ENCODE peak calls at places on chromosomes 2 and 18, in nine cellular contexts. O, J, G, E, Y, U, W, A and I are unnamed samples.
A peak's percentile ranks its signal among the peaks of the same experiment; 100 is the strongest.

GRCh38 chr18:2316082-2316481 is 255.2 kb downstream of the METTL4 start:
- DNase-seq in Y (no peak), E (no peak), J (no peak), U (no peak), O (no peak), W (no peak), G (no peak), A (no peak), I (no peak)

GRCh38 chr2:31980674-31981356 is 30.0 kb downstream of the MEMO1 start:
- DNase-seq in Y (no peak), W (no peak), U (no peak), J (peak; percentile 49), A (peak; percentile 68), G (no peak), O (no peak), E (peak; percentile 38), I (no peak)

GRCh38 chr2:97354576-97354975 is 235.1 kb downstream of the ANKRD36B start:
- DNase-seq in O (no peak), E (no peak), A (no peak), Y (no peak), G (no peak), J (no peak), U (no peak), W (no peak), I (no peak)

GRCh38 chr2:64374686-64375085 is 79.3 kb upstream of the LGALSL start:
- DNase-seq in O (no peak), U (no peak), Y (no peak), G (peak; percentile 56), A (no peak), E (no peak), W (peak; percentile 24), J (no peak), I (no peak)

GRCh38 chr2:149797030-149797429 is 209.5 kb upstream of the MMADHC start:
- DNase-seq in O (no peak), Y (no peak), A (no peak), W (no peak), U (no peak), J (no peak), E (no peak), G (no peak), I (no peak)

GRCh38 chr18:61127714-61128485 is 205.3 kb upstream of the CDH20 start:
- DNase-seq in U (no peak), W (no peak), G (no peak), E (no peak), A (no peak), O (no peak), J (no peak), Y (no peak), I (no peak)

GRCh38 chr2:120831106-120831505 is 95.4 kb downstream of the GLI2 start:
- DNase-seq in G (no peak), W (no peak), J (no peak), E (no peak), O (no peak), U (no peak), A (no peak), Y (no peak), I (no peak)

GRCh38 chr2:8822218-8822617 is 15.2 kb downstream of the KIDINS220 start:
- DNase-seq in W (no peak), Y (no peak), G (no peak), J (no peak), O (no peak), E (no peak), U (peak; percentile 59), A (peak; percentile 33), I (peak; percentile 24)

GRCh38 chr2:8636041-8636491 is 45.8 kb upstream of the ID2 start:
- DNase-seq in U (no peak), O (no peak), E (no peak), W (no peak), G (no peak), J (no peak), Y (no peak), A (peak; percentile 36), I (no peak)

GRCh38 chr18:56823986-56824385 is 172.8 kb downstream of the WDR7 start:
- DNase-seq in E (no peak), G (no peak), W (no peak), A (no peak), J (no peak), U (no peak), O (no peak), Y (no peak), I (no peak)

GRCh38 chr2:72949045-72949444 is 31.7 kb downstream of the EMX1 start:
- DNase-seq in A (no peak), G (no peak), Y (no peak), E (no peak), W (no peak), U (no peak), J (no peak), O (no peak), I (no peak)

GRCh38 chr18:57434536-57435494 is at the start of gene ONECUT2:
- DNase-seq in E (peak; percentile 97), W (peak; percentile 91), J (peak; percentile 81), A (peak; percentile 85), G (peak; percentile 95), O (peak; percentile 59), U (peak; percentile 53), Y (no peak), I (peak; percentile 88)

GRCh38 chr2:19046986-19047780 is 311.2 kb downstream of the OSR1 start:
- DNase-seq in A (peak; percentile 69), E (no peak), J (peak; percentile 58), Y (no peak), O (no peak), W (peak; percentile 61), U (peak; percentile 70), G (no peak), I (no peak)

GRCh38 chr2:105795575-105795934 is 50.8 kb downstream of the NCK2 start:
- DNase-seq in A (no peak), O (no peak), U (no peak), W (no peak), J (no peak), E (no peak), Y (no peak), G (no peak), I (no peak)

GRCh38 chr2:54074636-54075341 is 40.6 kb upstream of the ACYP2 start:
- DNase-seq in W (no peak), U (no peak), J (no peak), O (no peak), A (peak; percentile 22), E (no peak), G (no peak), Y (no peak), I (no peak)

GRCh38 chr2:211035548-211036185 is 479.3 kb downstream of the CPS1 start:
- DNase-seq in G (no peak), A (peak; percentile 4), O (no peak), U (no peak), E (peak; percentile 38), Y (no peak), J (no peak), W (peak; percentile 5), I (peak; percentile 19)

GRCh38 chr2:172395503-172395902 is 31.9 kb upstream of the ITGA6 start:
- DNase-seq in E (no peak), W (peak; percentile 50), O (no peak), G (peak; percentile 34), A (peak; percentile 43), J (no peak), U (no peak), Y (no peak), I (no peak)

GRCh38 chr18:59052965-59053960 is 86.4 kb upstream of the SEC11C start:
- DNase-seq in U (no peak), E (no peak), J (no peak), W (no peak), A (no peak), G (no peak), Y (no peak), O (no peak), I (peak; percentile 6)

DNA sequence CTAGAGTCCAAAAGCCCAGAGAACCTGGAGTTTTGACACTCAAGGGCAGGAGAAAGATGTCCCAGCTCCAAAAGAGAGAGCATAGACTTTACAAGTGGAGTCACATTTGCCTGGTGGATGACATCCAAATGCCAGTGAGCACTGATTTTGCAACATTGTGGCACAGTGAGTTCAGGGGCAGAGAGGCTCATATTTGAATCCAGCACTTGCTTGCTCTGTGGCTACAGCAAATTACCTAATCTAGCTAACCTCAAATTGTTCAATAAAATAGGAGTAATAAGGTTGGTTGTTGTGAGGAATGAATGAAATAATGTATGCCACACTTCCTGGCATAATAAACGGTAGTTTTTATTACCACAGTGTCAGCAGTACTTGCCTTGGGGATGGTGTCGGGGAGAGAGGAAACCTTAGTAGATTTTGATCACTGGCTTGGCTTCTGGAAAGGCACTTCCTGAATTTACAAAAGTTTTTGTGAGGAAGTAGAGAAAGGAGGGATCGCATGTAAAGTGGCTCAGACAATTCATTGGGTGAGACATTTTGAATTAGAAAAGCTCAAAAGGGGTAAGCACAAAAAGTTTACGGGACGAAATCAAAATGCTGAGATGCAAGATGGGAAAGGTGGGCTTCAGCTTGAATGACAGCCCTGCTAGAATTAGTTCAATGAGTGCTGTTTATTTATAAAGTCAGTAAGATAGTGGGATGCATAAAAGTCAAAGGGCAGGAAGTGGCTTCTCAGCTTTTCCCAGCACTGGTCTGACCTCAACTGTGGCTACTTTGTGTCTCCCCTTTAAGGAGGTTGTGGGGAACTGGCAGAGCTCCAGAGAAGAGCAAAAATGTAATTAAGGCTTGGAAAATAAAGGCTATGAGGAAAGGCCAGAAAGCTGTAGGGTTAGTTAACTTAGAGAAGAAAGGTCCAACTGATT is 69.3 kb upstream of the CD28 start:
- DNase-seq in A (no peak), W (no peak), O (no peak), E (no peak), U (peak; percentile 58), J (no peak), Y (no peak), G (peak; percentile 34), I (no peak)
- TF ChIP-seq CTCF in A (no peak), W (no peak), O (no peak), E (no peak), U (no peak), J (no peak), Y (no peak), G (no peak), I (no peak)

GRCh38 chr18:27723168-27723567 is 453.8 kb downstream of the CDH2 start:
- DNase-seq in J (no peak), Y (no peak), E (no peak), O (no peak), A (no peak), U (no peak), G (no peak), W (no peak), I (no peak)
- H3K4me3 ChIP-seq in J (no peak overlapping the region), Y (no peak overlapping the region), E (no peak overlapping the region), O (no peak overlapping the region), A (no peak overlapping the region), U (no peak overlapping the region), G (no peak overlapping the region), W (no peak overlapping the region), I (no peak overlapping the region)

GRCh38 chr2:100623033-100623715 is 60.4 kb downstream of the PDCL3 start:
- DNase-seq in G (no peak), U (no peak), W (no peak), A (no peak), O (no peak), J (no peak), E (no peak), Y (no peak), I (no peak)
- H3K27me3 ChIP-seq in G (no peaks in the 10 kb centered on the region), U (no peaks in the 10 kb centered on the region), W (no peaks in the 10 kb centered on the region), A (peaks cover 57% of the 10 kb centered on the region), O (no peaks in the 10 kb centered on the region), J (peaks cover 2% of the 10 kb centered on the region), E (peaks cover 5% of the 10 kb centered on the region), Y (no peaks in the 10 kb centered on the region), I (no peaks in the 10 kb centered on the region)

DNA sequence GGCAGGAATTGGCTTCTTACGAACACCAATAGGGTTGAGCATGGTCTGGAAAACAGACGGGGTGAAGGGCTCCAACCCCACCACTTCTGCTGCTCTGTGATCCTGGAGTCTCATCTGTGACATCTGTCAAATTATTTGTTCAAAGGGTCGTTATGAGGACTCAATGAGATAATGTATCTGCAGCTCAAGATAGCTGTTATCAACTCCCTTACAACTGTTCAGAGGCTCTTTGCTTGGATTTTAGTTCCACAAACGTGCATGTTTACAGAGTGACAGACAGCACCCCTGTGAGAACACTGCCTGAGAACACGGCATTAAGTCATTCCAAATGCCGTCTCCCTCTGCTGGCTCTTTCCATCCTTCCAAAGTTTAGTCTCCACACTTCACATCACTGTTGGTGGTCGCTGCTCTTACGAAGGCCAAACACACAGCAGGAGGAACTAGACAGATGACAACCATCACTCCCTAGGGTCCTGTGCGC is 220.5 kb downstream of the ANAPC1 start:
- DNase-seq in W (no peak), J (no peak), A (peak; percentile 41), E (peak; percentile 39), U (no peak), G (no peak), O (no peak), Y (no peak), I (peak; percentile 57)
- TF ChIP-seq CTCF in W (no peak), J (no peak), A (peak; percentile 35), E (peak; percentile 38), U (no peak), G (no peak), O (no peak), Y (no peak), I (peak; percentile 29)